ENCODE peak calls at places on chromosomes 13 and 19, in six cellular contexts. One of them, this sample, is unnamed. For H3K4me1, the result is how much of the 10 kb centered on the place peaks cover.

GRCh38 chr13:109672545-109672944 is 113.8 kb downstream of the IRS2 start:
- DNase-seq in upper lobe of left lung: no peak
- DNase-seq in PC-3: no peak
- DNase-seq in heart left ventricle: no peak
- DNase-seq in aorta: no peak
- DNase-seq in OCI-LY7: no peak
- DNase-seq in this sample: no peak

GRCh38 chr13:40168425-40169155 is 497.9 kb downstream of the FOXO1 start:
- DNase-seq in PC-3: no peak
- DNase-seq in upper lobe of left lung: no peak
- DNase-seq in OCI-LY7: no peak
- DNase-seq in aorta: no peak
- DNase-seq in heart left ventricle: no peak
- DNase-seq in this sample: no peak

GRCh38 chr13:42035905-42036521 is 12.4 kb upstream of the DGKH start:
- DNase-seq in OCI-LY7: no peak
- DNase-seq in PC-3: no peak
- DNase-seq in aorta: no peak
- DNase-seq in upper lobe of left lung: no peak
- DNase-seq in heart left ventricle: no peak
- DNase-seq in this sample: no peak

GRCh38 chr13:86714495-86714894 is 915.3 kb upstream of the SLITRK6 start:
- DNase-seq in aorta: no peak
- DNase-seq in PC-3: no peak
- DNase-seq in OCI-LY7: no peak
- DNase-seq in heart left ventricle: no peak
- DNase-seq in upper lobe of left lung: no peak
- DNase-seq in this sample: no peak

GRCh38 chr19:1130801-1131717 is 27.3 kb downstream of the GPX4 start:
- DNase-seq in OCI-LY7: peak
- DNase-seq in heart left ventricle: no peak
- DNase-seq in upper lobe of left lung: peak
- DNase-seq in aorta: no peak
- DNase-seq in PC-3: no peak
- DNase-seq in this sample: peak

GRCh38 chr13:52001120-52001731 is 10.0 kb downstream of the ATP7B start:
- DNase-seq in PC-3: peak
- DNase-seq in heart left ventricle: no peak
- DNase-seq in OCI-LY7: peak
- DNase-seq in aorta: no peak
- DNase-seq in upper lobe of left lung: no peak
- DNase-seq in this sample: no peak

GRCh38 chr19:927044-927706 is 1.3 kb downstream of the ARID3A start:
- DNase-seq in OCI-LY7: peak
- DNase-seq in aorta: peak
- DNase-seq in PC-3: no peak
- DNase-seq in heart left ventricle: peak
- DNase-seq in upper lobe of left lung: peak
- DNase-seq in this sample: peak

GRCh38 chr13:108188260-108188659 is 27.1 kb downstream of the LIG4 start:
- DNase-seq in upper lobe of left lung: no peak
- DNase-seq in aorta: no peak
- DNase-seq in heart left ventricle: no peak
- DNase-seq in OCI-LY7: no peak
- DNase-seq in PC-3: no peak
- DNase-seq in this sample: no peak

GRCh38 chr13:73421310-73421912 is 362.6 kb downstream of the KLF5 start:
- DNase-seq in aorta: no peak
- DNase-seq in OCI-LY7: no peak
- DNase-seq in PC-3: peak
- DNase-seq in upper lobe of left lung: no peak
- DNase-seq in heart left ventricle: no peak
- DNase-seq in this sample: no peak

GRCh38 chr13:45207319-45207718 is 6.5 kb upstream of the KCTD4 start:
- DNase-seq in heart left ventricle: no peak
- DNase-seq in upper lobe of left lung: no peak
- DNase-seq in OCI-LY7: no peak
- DNase-seq in PC-3: no peak
- DNase-seq in aorta: no peak
- DNase-seq in this sample: no peak

GRCh38 chr13:41944635-41945401 is 16.1 kb downstream of the VWA8 start:
- DNase-seq in PC-3: peak
- DNase-seq in OCI-LY7: no peak
- DNase-seq in upper lobe of left lung: no peak
- DNase-seq in aorta: no peak
- DNase-seq in heart left ventricle: no peak
- DNase-seq in this sample: no peak

GRCh38 chr13:111371211-111371610 is 50.8 kb downstream of the TEX29 start:
- DNase-seq in PC-3: no peak
- DNase-seq in OCI-LY7: no peak
- DNase-seq in upper lobe of left lung: no peak
- DNase-seq in heart left ventricle: no peak
- DNase-seq in aorta: no peak
- DNase-seq in this sample: no peak

GRCh38 chr13:20492641-20493040 is 33.0 kb downstream of the CRYL1 start:
- DNase-seq in PC-3: peak
- DNase-seq in OCI-LY7: peak
- DNase-seq in upper lobe of left lung: no peak
- DNase-seq in heart left ventricle: no peak
- DNase-seq in aorta: no peak
- DNase-seq in this sample: no peak

GRCh38 chr19:31838163-31838798 is 489.0 kb upstream of the TSHZ3 start:
- DNase-seq in aorta: no peak
- DNase-seq in OCI-LY7: no peak
- DNase-seq in heart left ventricle: no peak
- DNase-seq in PC-3: no peak
- DNase-seq in upper lobe of left lung: no peak
- DNase-seq in this sample: no peak

GRCh38 chr13:71374471-71375041 is 492.4 kb downstream of the DACH1 start:
- DNase-seq in aorta: no peak
- DNase-seq in upper lobe of left lung: no peak
- DNase-seq in PC-3: no peak
- DNase-seq in heart left ventricle: no peak
- DNase-seq in OCI-LY7: no peak
- DNase-seq in this sample: no peak

GRCh38 chr13:97225533-97225932 is 3.4 kb downstream of the MBNL2 start:
- DNase-seq in PC-3: no peak
- DNase-seq in upper lobe of left lung: no peak
- DNase-seq in heart left ventricle: no peak
- DNase-seq in aorta: no peak
- DNase-seq in OCI-LY7: peak
- DNase-seq in this sample: no peak

GRCh38 chr19:2426661-2427322 is 594 bp downstream of the TIMM13 start:
- DNase-seq in PC-3: peak
- DNase-seq in upper lobe of left lung: peak
- DNase-seq in OCI-LY7: peak
- DNase-seq in aorta: no peak
- DNase-seq in heart left ventricle: no peak
- DNase-seq in this sample: peak

GRCh38 chr13:46647514-46648065 is 94.6 kb downstream of the LRCH1 start:
- DNase-seq in OCI-LY7: no peak
- DNase-seq in PC-3: no peak
- DNase-seq in upper lobe of left lung: no peak
- DNase-seq in heart left ventricle: no peak
- DNase-seq in aorta: no peak
- DNase-seq in this sample: no peak

GRCh38 chr19:17680235-17680722 is 7.9 kb downstream of the UNC13A start:
- DNase-seq in OCI-LY7: peak
- DNase-seq in aorta: peak
- DNase-seq in upper lobe of left lung: peak
- DNase-seq in heart left ventricle: peak
- DNase-seq in PC-3: peak
- DNase-seq in this sample: peak

GRCh38 chr19:51131780-51132680 is 7.3 kb downstream of the SIGLEC9 start:
- DNase-seq in heart left ventricle: peak
- DNase-seq in OCI-LY7: no peak
- DNase-seq in upper lobe of left lung: no peak
- DNase-seq in aorta: no peak
- DNase-seq in PC-3: no peak
- DNase-seq in this sample: peak

GRCh38 chr13:27446986-27447583 is 3.3 kb downstream of the MTIF3 start:
- DNase-seq in aorta: no peak
- DNase-seq in OCI-LY7: peak
- DNase-seq in upper lobe of left lung: no peak
- DNase-seq in heart left ventricle: no peak
- DNase-seq in PC-3: no peak
- DNase-seq in this sample: no peak

GRCh38 chr13:95494082-95494681 is 58.3 kb upstream of the CLDN10 start:
- DNase-seq in PC-3: peak
- DNase-seq in upper lobe of left lung: no peak
- DNase-seq in aorta: no peak
- DNase-seq in OCI-LY7: peak
- DNase-seq in heart left ventricle: no peak
- DNase-seq in this sample: no peak

DNA sequence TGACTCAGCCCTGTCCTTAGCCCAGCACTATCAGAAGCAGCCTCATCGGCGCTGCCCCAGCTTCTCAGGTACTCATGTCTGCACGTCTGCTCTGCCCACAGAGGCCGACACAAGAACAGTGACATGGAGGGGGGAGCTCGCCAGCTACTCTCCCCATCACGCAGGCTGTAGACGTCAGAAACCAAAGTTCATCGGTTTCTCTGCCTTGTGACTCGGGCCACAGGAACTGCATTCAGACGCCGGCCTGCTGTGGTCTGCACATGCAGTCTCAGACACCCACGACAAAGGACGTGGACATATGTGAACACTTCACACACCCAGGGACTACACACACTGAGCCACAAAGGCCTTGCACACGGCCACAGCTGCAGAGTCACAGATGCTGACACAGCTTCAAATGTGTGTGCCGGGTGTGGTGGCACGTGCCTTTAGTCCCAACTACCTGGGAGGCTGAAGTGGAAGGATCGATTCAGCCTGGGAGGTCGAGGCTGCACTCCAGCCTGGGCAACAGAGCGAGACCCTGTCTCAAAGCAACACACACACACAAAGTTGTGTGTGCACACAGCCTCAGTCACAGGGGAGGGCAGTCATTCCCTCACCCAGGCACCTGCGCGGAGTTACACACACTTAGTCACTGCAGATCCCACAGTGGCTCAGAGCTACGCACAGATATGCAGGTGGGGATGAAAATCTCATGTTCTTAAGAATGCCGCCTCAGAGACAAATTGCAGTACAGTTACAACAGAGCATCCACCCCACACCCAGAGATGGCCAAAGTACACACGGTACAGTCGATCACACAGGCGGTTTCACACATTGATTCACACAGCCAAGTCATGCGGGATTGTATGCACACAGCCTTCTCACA is 4.9 kb upstream of the ZFP36 start:
- DNase-seq in upper lobe of left lung: no peak
- DNase-seq in heart left ventricle: no peak
- DNase-seq in aorta: peak
- DNase-seq in PC-3: peak
- DNase-seq in OCI-LY7: peak
- DNase-seq in this sample: peak
- H3K4me1 ChIP-seq in upper lobe of left lung: half or more
- H3K4me1 ChIP-seq in heart left ventricle: under half
- H3K4me1 ChIP-seq in aorta: under half
- H3K4me1 ChIP-seq in PC-3: under half
- H3K4me1 ChIP-seq in OCI-LY7: half or more
- H3K4me1 ChIP-seq in this sample: half or more

DNA sequence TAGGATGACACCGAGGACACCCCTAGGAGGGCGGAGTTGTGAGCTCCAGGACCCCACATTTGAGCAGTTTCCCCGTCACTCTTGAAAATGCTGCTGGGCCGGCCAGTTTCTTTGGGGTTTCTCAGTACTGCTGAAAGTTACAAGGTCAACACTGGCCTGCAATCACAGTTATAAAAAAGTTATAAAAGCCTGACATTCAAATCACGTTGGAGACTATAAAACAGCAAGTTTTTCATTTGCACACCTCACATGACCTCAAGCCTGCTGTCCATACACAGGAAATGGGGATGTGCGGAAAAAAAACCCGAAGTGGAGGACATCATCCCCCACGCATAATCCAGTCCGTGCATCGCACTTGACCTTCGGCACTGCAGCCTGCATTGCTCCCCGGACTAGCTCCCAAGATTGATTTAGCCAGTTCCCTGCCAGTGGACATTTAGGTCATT is 27.0 kb downstream of the DNM2 start:
- DNase-seq in OCI-LY7: no peak
- DNase-seq in PC-3: no peak
- DNase-seq in heart left ventricle: no peak
- DNase-seq in aorta: no peak
- DNase-seq in upper lobe of left lung: no peak
- DNase-seq in this sample: no peak
- H3K4me1 ChIP-seq in OCI-LY7: under half
- H3K4me1 ChIP-seq in PC-3: under half
- H3K4me1 ChIP-seq in heart left ventricle: half or more
- H3K4me1 ChIP-seq in aorta: under half
- H3K4me1 ChIP-seq in upper lobe of left lung: half or more
- H3K4me1 ChIP-seq in this sample: under half

DNA sequence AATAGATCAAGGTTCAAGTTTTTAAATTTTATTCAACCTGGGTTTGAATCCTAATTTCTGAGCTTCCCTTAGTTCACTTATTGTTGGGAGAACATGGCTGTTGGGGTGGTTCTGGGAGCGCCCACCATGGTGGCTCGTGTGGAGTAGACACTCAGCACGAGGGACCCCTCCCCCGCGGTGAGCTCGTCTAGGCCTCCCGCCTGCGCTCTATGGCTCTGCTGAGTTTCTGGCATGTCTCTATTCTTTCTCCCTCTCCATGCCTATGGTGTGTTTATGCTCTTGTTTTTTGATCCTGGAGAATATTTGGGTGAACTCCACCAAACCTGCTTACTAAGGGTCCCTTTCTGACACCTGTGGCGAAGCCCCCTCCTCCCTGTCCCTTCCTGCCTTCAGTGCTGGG is 1.6 kb upstream of the EPN1 start:
- DNase-seq in PC-3: no peak
- DNase-seq in OCI-LY7: no peak
- DNase-seq in heart left ventricle: no peak
- DNase-seq in upper lobe of left lung: no peak
- DNase-seq in aorta: no peak
- DNase-seq in this sample: no peak
- H3K4me1 ChIP-seq in PC-3: under half
- H3K4me1 ChIP-seq in OCI-LY7: under half
- H3K4me1 ChIP-seq in heart left ventricle: under half
- H3K4me1 ChIP-seq in upper lobe of left lung: under half
- H3K4me1 ChIP-seq in aorta: under half
- H3K4me1 ChIP-seq in this sample: half or more

DNA sequence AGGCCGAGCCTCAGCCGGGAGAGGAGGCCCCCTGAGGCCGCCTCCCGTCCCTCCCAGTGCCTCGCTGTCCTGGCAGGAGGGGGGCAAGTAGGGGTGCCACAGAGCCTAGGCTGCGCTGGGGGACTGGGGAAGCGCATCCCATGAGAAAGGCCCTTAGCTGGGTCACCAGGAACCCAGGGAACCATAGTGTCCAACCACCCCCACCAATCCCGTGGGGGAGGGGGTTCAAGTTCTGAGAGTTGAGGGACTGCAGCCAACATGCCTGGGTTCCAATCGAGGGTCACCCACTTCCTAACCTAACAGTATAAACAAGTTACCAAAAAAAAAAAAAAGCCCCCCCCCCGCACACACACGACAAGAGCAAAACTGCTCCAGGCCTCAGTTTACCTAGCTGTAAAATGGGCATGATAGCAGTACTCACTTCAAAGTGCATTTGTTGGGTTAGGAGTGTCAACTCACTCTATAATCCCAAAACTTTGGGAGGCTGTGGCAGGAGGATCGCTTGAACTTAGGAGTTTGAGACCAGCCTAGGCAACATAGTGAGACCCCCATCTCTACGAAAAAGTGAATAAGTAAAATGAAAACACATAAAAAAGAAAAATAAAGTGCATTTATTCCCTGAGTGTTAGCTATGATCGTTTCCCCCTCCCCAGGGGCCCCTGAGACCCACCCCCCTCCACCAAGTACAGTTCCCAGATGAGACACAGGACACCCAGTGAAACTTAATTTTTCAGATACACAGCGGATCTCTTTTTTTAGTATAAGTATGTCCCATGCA is 28.8 kb upstream of the NANOS3 start:
- DNase-seq in OCI-LY7: no peak
- DNase-seq in aorta: no peak
- DNase-seq in heart left ventricle: no peak
- DNase-seq in PC-3: no peak
- DNase-seq in upper lobe of left lung: no peak
- DNase-seq in this sample: no peak
- H3K4me1 ChIP-seq in OCI-LY7: under half
- H3K4me1 ChIP-seq in aorta: under half
- H3K4me1 ChIP-seq in heart left ventricle: half or more
- H3K4me1 ChIP-seq in PC-3: half or more
- H3K4me1 ChIP-seq in upper lobe of left lung: half or more
- H3K4me1 ChIP-seq in this sample: half or more